ENCODE peak calls at places on chromosomes 11 and 22, in four cellular contexts. G is spleen, R is adrenal gland, D is cardiac muscle cell. H is an unnamed sample.

GRCh38 chr11:1760351-1761109 is 3.2 kb downstream of the CTSD start:
- DNase-seq in G (peak; percentile 95), R (peak; percentile 99), D (peak; percentile 70), H (peak; percentile 92)

GRCh38 chr11:88704505-88704904 is 361.3 kb downstream of the GRM5 start:
- DNase-seq in G (no peak), R (no peak), D (peak; percentile 14), H (no peak)

GRCh38 chr11:71532016-71532610 is 5.0 kb downstream of the KRTAP5-7 start:
- DNase-seq in G (no peak), R (no peak), D (no peak), H (no peak)

GRCh38 chr11:45669146-45669545 is 3.7 kb upstream of the CHST1 start:
- DNase-seq in G (no peak), R (no peak), D (no peak), H (no peak)

GRCh38 chr11:75319035-75319877 is 32.2 kb downstream of the ARRB1 start:
- DNase-seq in G (no peak), R (no peak), D (no peak), H (peak; percentile 47)

GRCh38 chr11:104917259-104918112 is 19.2 kb upstream of the CASP12 start:
- DNase-seq in G (no peak), R (no peak), D (no peak), H (no peak)

GRCh38 chr11:76256448-76256847 is 50.1 kb upstream of the WNT11 start:
- DNase-seq in G (no peak), R (no peak), D (no peak), H (no peak)

GRCh38 chr11:30131535-30131934 is 99.3 kb upstream of the FSHB start:
- DNase-seq in G (no peak), R (no peak), D (no peak), H (no peak)

GRCh38 chr11:68542617-68543016 is 82.1 kb downstream of the PPP6R3 start:
- DNase-seq in G (no peak), R (peak; percentile 44), D (peak; percentile 77), H (no peak)

GRCh38 chr11:3936517-3936916 is 81.1 kb downstream of the STIM1 start:
- DNase-seq in G (no peak), R (no peak), D (no peak), H (no peak)

GRCh38 chr11:120835601-120836228 is 188.2 kb upstream of the TBCEL start:
- DNase-seq in G (no peak), R (no peak), D (no peak), H (no peak)

GRCh38 chr22:50169181-50169759 is 1.3 kb upstream of the PANX2 start:
- DNase-seq in G (peak; percentile 75), R (no peak), D (peak; percentile 24), H (no peak)

GRCh38 chr11:10117709-10118341 is 176.2 kb downstream of the SBF2 start:
- DNase-seq in G (no peak), R (no peak), D (peak; percentile 84), H (no peak)
- H3K4me1 ChIP-seq in G (no peaks in the 10 kb centered on the region), R (peaks cover 12% of the 10 kb centered on the region), D (no peaks in the 10 kb centered on the region), H (peaks cover 19% of the 10 kb centered on the region)

GRCh38 chr11:134069996-134070845 is 1.3 kb downstream of the JAM3 start:
- DNase-seq in G (no peak), R (no peak), D (no peak), H (no peak)

GRCh38 chr11:134069426-134069921 is 602 bp downstream of the JAM3 start:
- DNase-seq in G (peak; percentile 85), R (no peak), D (peak; percentile 34), H (no peak)

GRCh38 chr11:134071306-134071705 is 2.4 kb downstream of the JAM3 start:
- DNase-seq in G (no peak), R (no peak), D (no peak), H (no peak)

GRCh38 chr11:134074346-134074745 is 5.5 kb downstream of the JAM3 start:
- DNase-seq in G (no peak), R (no peak), D (peak; percentile 25), H (no peak)

GRCh38 chr11:134071766-134072403 is 3.0 kb downstream of the JAM3 start:
- DNase-seq in G (no peak), R (no peak), D (no peak), H (no peak)
- TF ChIP-seq CTCF in G (no peak), R (peak; percentile 18), D (no peak), H (no peak)

GRCh38 chr11:64858467-64859401 is 14.3 kb upstream of the CDC42BPG start:
- DNase-seq in G (peak; percentile 94), R (peak; percentile 91), D (no peak), H (no peak)
- H3K4me3 ChIP-seq in G (no peak overlapping the region), R (no peak overlapping the region), D (no peak overlapping the region), H (no peak overlapping the region)

DNA sequence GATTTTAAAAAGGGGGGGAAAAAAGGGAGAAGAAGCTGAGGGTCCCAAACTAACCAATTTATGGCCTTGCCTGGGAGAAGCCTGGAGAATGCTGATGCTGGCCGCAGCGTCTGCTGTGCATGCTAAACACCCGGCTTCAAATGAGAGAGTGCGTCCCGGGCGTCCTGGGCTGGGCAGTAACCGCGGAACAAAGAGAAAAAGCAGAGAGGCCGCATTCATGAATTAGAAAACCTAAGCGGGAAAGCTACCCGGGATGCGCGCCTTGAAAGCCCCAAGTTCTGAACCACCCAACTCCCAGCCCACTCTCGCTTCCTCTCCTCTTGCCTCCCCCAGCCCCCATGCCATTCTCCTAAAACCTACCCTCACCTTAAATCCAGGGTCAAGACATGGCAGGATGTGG is 6.5 kb downstream of the MN1 start:
- DNase-seq in G (no peak), R (no peak), D (no peak), H (no peak)
- H3K4me1 ChIP-seq in G (peaks cover 1% of the 10 kb centered on the region), R (no peaks in the 10 kb centered on the region), D (peaks cover 90% of the 10 kb centered on the region), H (peaks cover 14% of the 10 kb centered on the region)

GRCh38 chr22:37123649-37124048 is 14.1 kb upstream of the TMPRSS6 start:
- DNase-seq in G (no peak), R (no peak), D (no peak), H (no peak)

GRCh38 chr22:37120569-37121340 is 11.2 kb upstream of the TMPRSS6 start:
- DNase-seq in G (no peak), R (no peak), D (no peak), H (no peak)

GRCh38 chr22:37119872-37120271 is 10.4 kb upstream of the TMPRSS6 start:
- DNase-seq in G (no peak), R (no peak), D (no peak), H (no peak)

GRCh38 chr22:37122598-37123180 is 13.2 kb upstream of the TMPRSS6 start:
- DNase-seq in G (no peak), R (no peak), D (no peak), H (no peak)

GRCh38 chr22:37121887-37122591 is 12.5 kb upstream of the TMPRSS6 start:
- DNase-seq in G (peak; percentile 89), R (peak; percentile 42), D (peak; percentile 34), H (no peak)
- TF ChIP-seq CTCF in G (peak; percentile 41), R (no peak), D (no peak), H (no peak)

DNA sequence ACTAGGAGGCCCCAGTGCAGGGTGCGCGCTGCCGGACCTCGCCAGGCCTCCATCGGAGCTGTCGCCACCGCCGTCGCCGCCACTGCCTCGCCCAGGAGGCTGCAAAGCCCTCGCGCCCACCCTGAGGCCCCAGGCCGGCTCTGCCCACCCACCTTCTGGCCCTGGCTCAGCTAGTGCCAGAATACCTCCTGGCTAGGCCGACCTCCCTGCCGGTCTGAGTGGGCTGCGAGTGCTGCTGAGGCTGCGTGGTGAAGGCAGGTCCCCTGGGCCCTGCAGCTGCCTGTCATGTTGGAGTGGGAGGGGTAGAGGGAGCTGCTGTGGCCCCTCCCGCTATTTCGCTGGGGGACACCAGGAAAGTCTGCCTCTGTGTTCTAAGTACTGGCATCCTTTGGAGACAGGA is 34.1 kb downstream of the LRRC10B start:
- DNase-seq in G (no peak), R (no peak), D (no peak), H (no peak)
- H3K4me3 ChIP-seq in G (no peak overlapping the region), R (no peak overlapping the region), D (no peak overlapping the region), H (no peak overlapping the region)

H was measured in lower lobe of right lung.